ENCODE peak calls at places on chromosomes 16 and 17, in eight cellular contexts. One of them, this sample, is unnamed.

GRCh38 chr17:76024353-76024752 is 2.8 kb downstream of the EVPL start:
- DNase-seq in AG10803: no peak
- DNase-seq in colonic mucosa: no peak
- DNase-seq in uterus: no peak
- DNase-seq in dorsolateral prefrontal cortex: no peak
- DNase-seq in testis: no peak
- DNase-seq in cardiac fibroblast: no peak
- DNase-seq in brain microvascular endothelial cell: no peak
- DNase-seq in this sample: no peak

GRCh38 chr17:40936976-40937375 is 470 bp downstream of the KRT23 start:
- DNase-seq in AG10803: no peak
- DNase-seq in colonic mucosa: no peak
- DNase-seq in uterus: no peak
- DNase-seq in dorsolateral prefrontal cortex: no peak
- DNase-seq in testis: no peak
- DNase-seq in cardiac fibroblast: no peak
- DNase-seq in brain microvascular endothelial cell: no peak
- DNase-seq in this sample: no peak

GRCh38 chr17:21288581-21289017 is 4.1 kb downstream of the MAP2K3 start:
- DNase-seq in AG10803: no peak
- DNase-seq in colonic mucosa: no peak
- DNase-seq in uterus: no peak
- DNase-seq in dorsolateral prefrontal cortex: no peak
- DNase-seq in testis: no peak
- DNase-seq in cardiac fibroblast: no peak
- DNase-seq in brain microvascular endothelial cell: no peak
- DNase-seq in this sample: no peak

GRCh38 chr17:66580178-66580577 is 254.7 kb upstream of the CACNG5 start:
- DNase-seq in AG10803: peak; percentile 18
- DNase-seq in colonic mucosa: peak; percentile 29
- DNase-seq in uterus: peak; percentile 58
- DNase-seq in dorsolateral prefrontal cortex: no peak
- DNase-seq in testis: peak; percentile 81
- DNase-seq in cardiac fibroblast: peak; percentile 62
- DNase-seq in brain microvascular endothelial cell: peak; percentile 47
- DNase-seq in this sample: peak; percentile 25

GRCh38 chr16:85673529-85674417 is 15.0 kb downstream of the GINS2 start:
- DNase-seq in AG10803: peak; percentile 4
- DNase-seq in colonic mucosa: no peak
- DNase-seq in uterus: no peak
- DNase-seq in dorsolateral prefrontal cortex: no peak
- DNase-seq in testis: peak; percentile 92
- DNase-seq in cardiac fibroblast: peak; percentile 64
- DNase-seq in brain microvascular endothelial cell: peak; percentile 60
- DNase-seq in this sample: no peak

GRCh38 chr16:50152386-50152806 is 710 bp upstream of the TENT4B start:
- DNase-seq in AG10803: peak; percentile 32
- DNase-seq in colonic mucosa: peak; percentile 53
- DNase-seq in uterus: peak; percentile 45
- DNase-seq in dorsolateral prefrontal cortex: peak; percentile 51
- DNase-seq in testis: peak; percentile 62
- DNase-seq in cardiac fibroblast: peak; percentile 44
- DNase-seq in brain microvascular endothelial cell: no peak
- DNase-seq in this sample: no peak

GRCh38 chr17:34760931-34761500 is 181.6 kb downstream of the TMEM132E start:
- DNase-seq in AG10803: no peak
- DNase-seq in colonic mucosa: no peak
- DNase-seq in uterus: no peak
- DNase-seq in dorsolateral prefrontal cortex: no peak
- DNase-seq in testis: no peak
- DNase-seq in cardiac fibroblast: no peak
- DNase-seq in brain microvascular endothelial cell: no peak
- DNase-seq in this sample: no peak

GRCh38 chr17:82897514-82898249 is 57.9 kb upstream of the ZNF750 start:
- DNase-seq in AG10803: no peak
- DNase-seq in colonic mucosa: no peak
- DNase-seq in uterus: no peak
- DNase-seq in dorsolateral prefrontal cortex: no peak
- DNase-seq in testis: no peak
- DNase-seq in cardiac fibroblast: no peak
- DNase-seq in brain microvascular endothelial cell: no peak
- DNase-seq in this sample: no peak

GRCh38 chr17:43839670-43840101 is 6.7 kb upstream of the MPP3 start:
- DNase-seq in AG10803: no peak
- DNase-seq in colonic mucosa: peak; percentile 85
- DNase-seq in uterus: no peak
- DNase-seq in dorsolateral prefrontal cortex: no peak
- DNase-seq in testis: no peak
- DNase-seq in cardiac fibroblast: no peak
- DNase-seq in brain microvascular endothelial cell: no peak
- DNase-seq in this sample: no peak

GRCh38 chr16:1003551-1004347 is 22.2 kb downstream of the SOX8 start:
- DNase-seq in AG10803: no peak
- DNase-seq in colonic mucosa: no peak
- DNase-seq in uterus: no peak
- DNase-seq in dorsolateral prefrontal cortex: no peak
- DNase-seq in testis: no peak
- DNase-seq in cardiac fibroblast: no peak
- DNase-seq in brain microvascular endothelial cell: peak; percentile 22
- DNase-seq in this sample: no peak

GRCh38 chr17:83189673-83190385 is 110.4 kb downstream of the METRNL start:
- DNase-seq in AG10803: peak; percentile 97
- DNase-seq in colonic mucosa: peak; percentile 29
- DNase-seq in uterus: peak; percentile 18
- DNase-seq in dorsolateral prefrontal cortex: no peak
- DNase-seq in testis: peak; percentile 56
- DNase-seq in cardiac fibroblast: peak; percentile 49
- DNase-seq in brain microvascular endothelial cell: peak; percentile 77
- DNase-seq in this sample: no peak

GRCh38 chr16:31461201-31461920 is 2.1 kb downstream of the ARMC5 start:
- DNase-seq in AG10803: no peak
- DNase-seq in colonic mucosa: no peak
- DNase-seq in uterus: no peak
- DNase-seq in dorsolateral prefrontal cortex: no peak
- DNase-seq in testis: no peak
- DNase-seq in cardiac fibroblast: no peak
- DNase-seq in brain microvascular endothelial cell: no peak
- DNase-seq in this sample: no peak

GRCh38 chr17:2357237-2357636 is 19.9 kb downstream of the SGSM2 start:
- DNase-seq in AG10803: no peak
- DNase-seq in colonic mucosa: no peak
- DNase-seq in uterus: no peak
- DNase-seq in dorsolateral prefrontal cortex: no peak
- DNase-seq in testis: no peak
- DNase-seq in cardiac fibroblast: no peak
- DNase-seq in brain microvascular endothelial cell: no peak
- DNase-seq in this sample: no peak

GRCh38 chr16:88505405-88506082 is 52.5 kb downstream of the ZFPM1 start:
- DNase-seq in AG10803: no peak
- DNase-seq in colonic mucosa: peak; percentile 94
- DNase-seq in uterus: peak; percentile 37
- DNase-seq in dorsolateral prefrontal cortex: no peak
- DNase-seq in testis: peak; percentile 77
- DNase-seq in cardiac fibroblast: peak; percentile 9
- DNase-seq in brain microvascular endothelial cell: no peak
- DNase-seq in this sample: no peak

GRCh38 chr16:71746442-71747046 is 22.0 kb upstream of the PHLPP2 start:
- DNase-seq in AG10803: peak; percentile 50
- DNase-seq in colonic mucosa: peak; percentile 27
- DNase-seq in uterus: no peak
- DNase-seq in dorsolateral prefrontal cortex: no peak
- DNase-seq in testis: no peak
- DNase-seq in cardiac fibroblast: peak; percentile 71
- DNase-seq in brain microvascular endothelial cell: peak; percentile 37
- DNase-seq in this sample: no peak

DNA sequence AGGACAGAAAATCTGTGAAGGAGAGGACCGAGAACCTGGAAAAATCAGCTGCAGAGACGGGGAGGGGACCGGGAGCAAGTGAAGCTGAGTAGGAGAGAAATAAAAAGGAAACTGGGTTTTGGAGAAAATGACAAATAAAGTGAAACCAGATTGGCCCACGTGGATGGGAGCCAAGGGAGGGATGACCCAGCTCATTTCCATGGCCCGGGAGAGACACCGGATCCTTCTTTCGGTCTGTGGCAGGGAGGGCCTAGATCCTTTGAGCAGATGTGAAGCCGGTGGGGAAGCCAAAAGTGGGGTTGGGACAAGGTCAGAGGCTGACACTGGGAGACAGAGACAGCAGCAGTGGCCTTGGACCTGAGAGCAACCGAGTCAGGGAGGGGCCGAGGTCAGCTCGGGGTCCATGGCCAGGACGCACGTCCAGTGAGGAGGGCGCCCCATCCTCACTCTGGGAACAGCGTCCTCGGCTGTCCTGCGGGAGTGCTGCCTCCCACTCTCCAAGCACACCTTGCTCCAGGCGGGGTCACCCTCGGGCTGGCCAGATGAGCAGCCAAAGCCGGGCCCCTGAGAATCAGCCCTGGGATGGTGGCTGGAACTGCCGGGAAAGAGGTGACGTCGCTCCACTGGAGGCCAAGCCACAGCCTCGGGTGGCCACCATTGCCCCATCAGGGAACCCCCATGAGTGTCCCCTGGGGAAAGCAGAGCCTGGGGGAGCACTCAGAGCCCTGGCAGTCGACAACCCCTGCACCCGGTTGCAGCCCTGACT is 50.8 kb upstream of the CDR2 start:
- DNase-seq in AG10803: peak; percentile 82
- DNase-seq in colonic mucosa: no peak
- DNase-seq in uterus: peak; percentile 53
- DNase-seq in dorsolateral prefrontal cortex: no peak
- DNase-seq in testis: peak; percentile 49
- DNase-seq in cardiac fibroblast: peak; percentile 40
- DNase-seq in brain microvascular endothelial cell: no peak
- DNase-seq in this sample: no peak
- H3K4me3 ChIP-seq in AG10803: peak overlapping the region; percentile 56
- H3K4me3 ChIP-seq in colonic mucosa: no peak overlapping the region
- H3K4me3 ChIP-seq in uterus: peak overlapping the region; percentile 20
- H3K4me3 ChIP-seq in dorsolateral prefrontal cortex: no peak overlapping the region
- H3K4me3 ChIP-seq in testis: no peak overlapping the region
- H3K4me3 ChIP-seq in cardiac fibroblast: no peak overlapping the region
- H3K4me3 ChIP-seq in brain microvascular endothelial cell: no peak overlapping the region
- H3K4me3 ChIP-seq in this sample: no peak overlapping the region

GRCh38 chr17:61575983-61576382 is 15.0 kb downstream of the NACA2 start:
- DNase-seq in AG10803: no peak
- DNase-seq in colonic mucosa: no peak
- DNase-seq in uterus: no peak
- DNase-seq in dorsolateral prefrontal cortex: no peak
- DNase-seq in testis: no peak
- DNase-seq in cardiac fibroblast: no peak
- DNase-seq in brain microvascular endothelial cell: no peak
- DNase-seq in this sample: no peak

GRCh38 chr17:61571624-61572023 is 19.4 kb downstream of the NACA2 start:
- DNase-seq in AG10803: no peak
- DNase-seq in colonic mucosa: no peak
- DNase-seq in uterus: no peak
- DNase-seq in dorsolateral prefrontal cortex: no peak
- DNase-seq in testis: no peak
- DNase-seq in cardiac fibroblast: no peak
- DNase-seq in brain microvascular endothelial cell: no peak
- DNase-seq in this sample: no peak

GRCh38 chr17:61578645-61579044 is 12.4 kb downstream of the NACA2 start:
- DNase-seq in AG10803: no peak
- DNase-seq in colonic mucosa: no peak
- DNase-seq in uterus: no peak
- DNase-seq in dorsolateral prefrontal cortex: no peak
- DNase-seq in testis: no peak
- DNase-seq in cardiac fibroblast: no peak
- DNase-seq in brain microvascular endothelial cell: no peak
- DNase-seq in this sample: no peak

GRCh38 chr17:61575352-61575975 is 15.6 kb downstream of the NACA2 start:
- DNase-seq in AG10803: no peak
- DNase-seq in colonic mucosa: no peak
- DNase-seq in uterus: no peak
- DNase-seq in dorsolateral prefrontal cortex: no peak
- DNase-seq in testis: no peak
- DNase-seq in cardiac fibroblast: peak; percentile 22
- DNase-seq in brain microvascular endothelial cell: no peak
- DNase-seq in this sample: no peak

GRCh38 chr17:61574542-61575351 is 16.3 kb downstream of the NACA2 start:
- DNase-seq in AG10803: peak; percentile 47
- DNase-seq in colonic mucosa: peak; percentile 38
- DNase-seq in uterus: no peak
- DNase-seq in dorsolateral prefrontal cortex: no peak
- DNase-seq in testis: no peak
- DNase-seq in cardiac fibroblast: peak; percentile 50
- DNase-seq in brain microvascular endothelial cell: peak; percentile 18
- DNase-seq in this sample: no peak
- TF ChIP-seq CTCF in AG10803: peak; percentile 45
- TF ChIP-seq CTCF in colonic mucosa: no peak
- TF ChIP-seq CTCF in uterus: no peak
- TF ChIP-seq CTCF in dorsolateral prefrontal cortex: no peak
- TF ChIP-seq CTCF in testis: no peak
- TF ChIP-seq CTCF in cardiac fibroblast: peak; percentile 8
- TF ChIP-seq CTCF in brain microvascular endothelial cell: peak; percentile 59
- TF ChIP-seq CTCF in this sample: peak; percentile 47

DNA sequence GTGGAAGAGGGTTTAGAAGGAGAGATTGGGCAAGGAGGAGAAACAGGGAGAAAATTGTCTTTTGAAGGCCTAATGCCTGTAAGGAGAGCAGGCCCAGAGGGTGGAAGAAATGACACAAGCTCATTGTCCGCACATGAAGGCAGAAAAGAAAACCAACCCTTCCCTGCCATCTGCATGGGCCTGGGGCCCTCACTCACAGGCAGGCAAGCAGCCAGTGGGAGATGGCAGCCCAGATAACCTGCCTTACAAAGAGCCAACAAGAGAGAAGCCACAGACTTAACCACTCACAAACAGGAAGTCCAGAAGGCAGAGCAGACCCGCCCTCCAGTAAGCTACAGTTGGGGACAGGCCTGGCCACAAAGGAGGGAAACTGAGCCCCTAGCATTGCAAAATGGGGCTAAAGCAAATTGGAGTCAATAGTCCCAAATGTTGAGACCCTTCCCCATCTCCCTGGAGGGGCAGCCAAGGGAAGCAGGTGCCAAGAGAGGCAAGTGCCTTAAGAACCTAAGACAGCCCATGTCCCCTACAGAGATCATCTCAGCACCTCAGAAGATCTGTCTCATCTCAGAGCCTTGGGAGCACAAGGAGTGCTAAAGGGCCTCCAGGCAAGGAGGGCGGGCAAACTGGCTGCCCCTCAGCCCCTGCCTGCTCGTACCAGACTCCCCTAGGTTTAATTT is 7.3 kb upstream of the TSPOAP1 start:
- DNase-seq in AG10803: peak; percentile 33
- DNase-seq in colonic mucosa: no peak
- DNase-seq in uterus: no peak
- DNase-seq in dorsolateral prefrontal cortex: no peak
- DNase-seq in testis: no peak
- DNase-seq in cardiac fibroblast: no peak
- DNase-seq in brain microvascular endothelial cell: no peak
- DNase-seq in this sample: no peak
- H3K4me3 ChIP-seq in AG10803: no peak overlapping the region
- H3K4me3 ChIP-seq in colonic mucosa: no peak overlapping the region
- H3K4me3 ChIP-seq in uterus: no peak overlapping the region
- H3K4me3 ChIP-seq in dorsolateral prefrontal cortex: no peak overlapping the region
- H3K4me3 ChIP-seq in testis: no peak overlapping the region
- H3K4me3 ChIP-seq in cardiac fibroblast: no peak overlapping the region
- H3K4me3 ChIP-seq in brain microvascular endothelial cell: no peak overlapping the region
- H3K4me3 ChIP-seq in this sample: no peak overlapping the region

DNA sequence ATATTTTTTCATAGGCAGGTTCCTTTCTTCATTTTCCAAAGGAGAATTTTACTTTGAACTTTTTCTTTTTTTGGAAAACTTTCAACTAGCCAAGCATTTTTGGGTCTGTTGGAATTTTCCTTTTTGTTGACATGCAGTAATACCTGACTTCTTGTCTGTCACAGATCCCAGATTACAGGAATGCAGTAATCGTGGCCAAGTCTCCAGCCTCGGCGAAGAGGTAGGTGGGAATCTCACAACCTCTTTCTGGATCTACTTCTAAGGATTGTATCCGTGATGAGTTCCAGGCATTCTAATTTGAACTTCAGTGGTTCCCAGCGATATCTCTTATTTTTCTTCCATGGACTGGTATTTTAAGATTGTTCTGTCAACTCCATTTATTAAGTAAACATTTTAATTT is 31.7 kb downstream of the PRPSAP2 start:
- DNase-seq in AG10803: no peak
- DNase-seq in colonic mucosa: no peak
- DNase-seq in uterus: no peak
- DNase-seq in dorsolateral prefrontal cortex: no peak
- DNase-seq in testis: no peak
- DNase-seq in cardiac fibroblast: no peak
- DNase-seq in brain microvascular endothelial cell: no peak
- DNase-seq in this sample: peak; percentile 6
- TF ChIP-seq CTCF in AG10803: no peak
- TF ChIP-seq CTCF in colonic mucosa: no peak
- TF ChIP-seq CTCF in uterus: no peak
- TF ChIP-seq CTCF in dorsolateral prefrontal cortex: no peak
- TF ChIP-seq CTCF in testis: no peak
- TF ChIP-seq CTCF in cardiac fibroblast: no peak
- TF ChIP-seq CTCF in brain microvascular endothelial cell: no peak
- TF ChIP-seq CTCF in this sample: no peak